ENCODE peak calls at places on chromosomes 7 and 10, in six cellular contexts. One of them, this sample, is unnamed.

GRCh38 chr10:43398939-43399871 is 9.8 kb downstream of the HNRNPF start:
- DNase-seq in glutamatergic neuron: no peak
- DNase-seq in HuH-7: peak
- DNase-seq in stromal cell of bone marrow: no peak
- DNase-seq in stimulated activated CD4-positive, alpha-beta T cell treated with anti-CD3 and anti-CD28 coated beads, Interleukin-2, amount 100 ng/mL, for 48 hours: no peak
- DNase-seq in stimulated activated CD8-positive, alpha-beta memory T cell treated with anti-CD3 and anti-CD28 coated beads, Interleukin-7, amount 100 ng/mL, for 48 hours: no peak
- DNase-seq in this sample: no peak

GRCh38 chr10:79104264-79104954 is 35.6 kb downstream of the ZMIZ1 start:
- DNase-seq in stromal cell of bone marrow: no peak
- DNase-seq in HuH-7: no peak
- DNase-seq in stimulated activated CD8-positive, alpha-beta memory T cell treated with anti-CD3 and anti-CD28 coated beads, Interleukin-7, amount 100 ng/mL, for 48 hours: no peak
- DNase-seq in glutamatergic neuron: no peak
- DNase-seq in stimulated activated CD4-positive, alpha-beta T cell treated with anti-CD3 and anti-CD28 coated beads, Interleukin-2, amount 100 ng/mL, for 48 hours: no peak
- DNase-seq in this sample: no peak

GRCh38 chr7:24912874-24913514 is 67.0 kb downstream of the OSBPL3 start:
- DNase-seq in glutamatergic neuron: no peak
- DNase-seq in stimulated activated CD4-positive, alpha-beta T cell treated with anti-CD3 and anti-CD28 coated beads, Interleukin-2, amount 100 ng/mL, for 48 hours: no peak
- DNase-seq in stromal cell of bone marrow: no peak
- DNase-seq in stimulated activated CD8-positive, alpha-beta memory T cell treated with anti-CD3 and anti-CD28 coated beads, Interleukin-7, amount 100 ng/mL, for 48 hours: no peak
- DNase-seq in HuH-7: no peak
- DNase-seq in this sample: no peak

GRCh38 chr7:83562289-83562688 is 86.7 kb downstream of the SEMA3E start:
- DNase-seq in HuH-7: no peak
- DNase-seq in stromal cell of bone marrow: no peak
- DNase-seq in stimulated activated CD8-positive, alpha-beta memory T cell treated with anti-CD3 and anti-CD28 coated beads, Interleukin-7, amount 100 ng/mL, for 48 hours: no peak
- DNase-seq in glutamatergic neuron: no peak
- DNase-seq in stimulated activated CD4-positive, alpha-beta T cell treated with anti-CD3 and anti-CD28 coated beads, Interleukin-2, amount 100 ng/mL, for 48 hours: no peak
- DNase-seq in this sample: no peak

GRCh38 chr10:14670551-14671240 is 104.0 kb downstream of the FAM107B start:
- DNase-seq in stimulated activated CD4-positive, alpha-beta T cell treated with anti-CD3 and anti-CD28 coated beads, Interleukin-2, amount 100 ng/mL, for 48 hours: no peak
- DNase-seq in glutamatergic neuron: no peak
- DNase-seq in stimulated activated CD8-positive, alpha-beta memory T cell treated with anti-CD3 and anti-CD28 coated beads, Interleukin-7, amount 100 ng/mL, for 48 hours: no peak
- DNase-seq in HuH-7: no peak
- DNase-seq in stromal cell of bone marrow: no peak
- DNase-seq in this sample: peak

GRCh38 chr7:128122577-128123290 is 91.5 kb upstream of the LRRC4 start:
- DNase-seq in stimulated activated CD4-positive, alpha-beta T cell treated with anti-CD3 and anti-CD28 coated beads, Interleukin-2, amount 100 ng/mL, for 48 hours: no peak
- DNase-seq in glutamatergic neuron: no peak
- DNase-seq in HuH-7: no peak
- DNase-seq in stromal cell of bone marrow: no peak
- DNase-seq in stimulated activated CD8-positive, alpha-beta memory T cell treated with anti-CD3 and anti-CD28 coated beads, Interleukin-7, amount 100 ng/mL, for 48 hours: no peak
- DNase-seq in this sample: no peak

GRCh38 chr7:45993621-45994020 is 72.5 kb upstream of the IGFBP3 start:
- DNase-seq in glutamatergic neuron: no peak
- DNase-seq in HuH-7: no peak
- DNase-seq in stimulated activated CD8-positive, alpha-beta memory T cell treated with anti-CD3 and anti-CD28 coated beads, Interleukin-7, amount 100 ng/mL, for 48 hours: no peak
- DNase-seq in stimulated activated CD4-positive, alpha-beta T cell treated with anti-CD3 and anti-CD28 coated beads, Interleukin-2, amount 100 ng/mL, for 48 hours: no peak
- DNase-seq in stromal cell of bone marrow: no peak
- DNase-seq in this sample: no peak

GRCh38 chr7:47535704-47536628 is 45.9 kb downstream of the TNS3 start:
- DNase-seq in glutamatergic neuron: no peak
- DNase-seq in HuH-7: no peak
- DNase-seq in stimulated activated CD4-positive, alpha-beta T cell treated with anti-CD3 and anti-CD28 coated beads, Interleukin-2, amount 100 ng/mL, for 48 hours: no peak
- DNase-seq in stimulated activated CD8-positive, alpha-beta memory T cell treated with anti-CD3 and anti-CD28 coated beads, Interleukin-7, amount 100 ng/mL, for 48 hours: no peak
- DNase-seq in stromal cell of bone marrow: no peak
- DNase-seq in this sample: no peak

GRCh38 chr7:14765731-14766130 is 136.8 kb downstream of the DGKB start:
- DNase-seq in stimulated activated CD8-positive, alpha-beta memory T cell treated with anti-CD3 and anti-CD28 coated beads, Interleukin-7, amount 100 ng/mL, for 48 hours: no peak
- DNase-seq in glutamatergic neuron: no peak
- DNase-seq in stromal cell of bone marrow: no peak
- DNase-seq in HuH-7: no peak
- DNase-seq in stimulated activated CD4-positive, alpha-beta T cell treated with anti-CD3 and anti-CD28 coated beads, Interleukin-2, amount 100 ng/mL, for 48 hours: no peak
- DNase-seq in this sample: no peak

GRCh38 chr10:28913850-28914249 is 236.5 kb downstream of the BAMBI start:
- DNase-seq in stimulated activated CD4-positive, alpha-beta T cell treated with anti-CD3 and anti-CD28 coated beads, Interleukin-2, amount 100 ng/mL, for 48 hours: no peak
- DNase-seq in stromal cell of bone marrow: no peak
- DNase-seq in stimulated activated CD8-positive, alpha-beta memory T cell treated with anti-CD3 and anti-CD28 coated beads, Interleukin-7, amount 100 ng/mL, for 48 hours: no peak
- DNase-seq in glutamatergic neuron: no peak
- DNase-seq in HuH-7: peak
- DNase-seq in this sample: peak

GRCh38 chr10:122981066-122981464 is 864 bp downstream of the PSTK start:
- DNase-seq in stimulated activated CD4-positive, alpha-beta T cell treated with anti-CD3 and anti-CD28 coated beads, Interleukin-2, amount 100 ng/mL, for 48 hours: no peak
- DNase-seq in stromal cell of bone marrow: peak
- DNase-seq in HuH-7: peak
- DNase-seq in stimulated activated CD8-positive, alpha-beta memory T cell treated with anti-CD3 and anti-CD28 coated beads, Interleukin-7, amount 100 ng/mL, for 48 hours: no peak
- DNase-seq in glutamatergic neuron: no peak
- DNase-seq in this sample: peak

GRCh38 chr10:44309939-44310761 is 74.7 kb downstream of the CXCL12 start:
- DNase-seq in stimulated activated CD4-positive, alpha-beta T cell treated with anti-CD3 and anti-CD28 coated beads, Interleukin-2, amount 100 ng/mL, for 48 hours: no peak
- DNase-seq in stimulated activated CD8-positive, alpha-beta memory T cell treated with anti-CD3 and anti-CD28 coated beads, Interleukin-7, amount 100 ng/mL, for 48 hours: no peak
- DNase-seq in glutamatergic neuron: no peak
- DNase-seq in HuH-7: no peak
- DNase-seq in stromal cell of bone marrow: no peak
- DNase-seq in this sample: no peak

GRCh38 chr10:99920486-99920885 is 89.3 kb downstream of the DNMBP start:
- DNase-seq in stimulated activated CD4-positive, alpha-beta T cell treated with anti-CD3 and anti-CD28 coated beads, Interleukin-2, amount 100 ng/mL, for 48 hours: no peak
- DNase-seq in HuH-7: no peak
- DNase-seq in glutamatergic neuron: no peak
- DNase-seq in stimulated activated CD8-positive, alpha-beta memory T cell treated with anti-CD3 and anti-CD28 coated beads, Interleukin-7, amount 100 ng/mL, for 48 hours: no peak
- DNase-seq in stromal cell of bone marrow: no peak
- DNase-seq in this sample: no peak

GRCh38 chr10:80453715-80454525 is at the start of gene TSPAN14:
- DNase-seq in HuH-7: peak
- DNase-seq in stimulated activated CD4-positive, alpha-beta T cell treated with anti-CD3 and anti-CD28 coated beads, Interleukin-2, amount 100 ng/mL, for 48 hours: peak
- DNase-seq in stimulated activated CD8-positive, alpha-beta memory T cell treated with anti-CD3 and anti-CD28 coated beads, Interleukin-7, amount 100 ng/mL, for 48 hours: no peak
- DNase-seq in stromal cell of bone marrow: peak
- DNase-seq in glutamatergic neuron: peak
- DNase-seq in this sample: peak

GRCh38 chr10:5551531-5552375 is 27.0 kb downstream of the CALML3 start:
- DNase-seq in HuH-7: no peak
- DNase-seq in stromal cell of bone marrow: no peak
- DNase-seq in glutamatergic neuron: no peak
- DNase-seq in stimulated activated CD8-positive, alpha-beta memory T cell treated with anti-CD3 and anti-CD28 coated beads, Interleukin-7, amount 100 ng/mL, for 48 hours: peak
- DNase-seq in stimulated activated CD4-positive, alpha-beta T cell treated with anti-CD3 and anti-CD28 coated beads, Interleukin-2, amount 100 ng/mL, for 48 hours: peak
- DNase-seq in this sample: peak